ENCODE peak calls at places on chromosomes 5 and 9, in four cellular contexts. R is HCT116, N is HepG2, O is K562. M is an unnamed sample. For H3K4me1, the result is how much of the 10 kb centered on the place peaks cover.

GRCh38 chr9:105670315-105670714 is 8.1 kb downstream of the TAL2 start:
- DNase-seq in R (no peak), N (no peak), O (no peak), M (no peak)

GRCh38 chr9:36961568-36962360 is 72.3 kb downstream of the PAX5 start:
- DNase-seq in R (no peak), N (no peak), O (no peak), M (no peak)

GRCh38 chr5:170467000-170467707 is 36.7 kb upstream of the KCNIP1 start:
- DNase-seq in R (no peak), N (no peak), O (no peak), M (peak)

GRCh38 chr9:37338218-37338617 is 84.3 kb upstream of the GRHPR start:
- DNase-seq in R (no peak), N (no peak), O (no peak), M (no peak)

GRCh38 chr9:114884787-114885452 is 45.5 kb downstream of the TNFSF8 start:
- DNase-seq in R (no peak), N (peak), O (no peak), M (no peak)

GRCh38 chr5:35919191-35919590 is 19.2 kb downstream of the CAPSL start:
- DNase-seq in R (no peak), N (no peak), O (no peak), M (no peak)

GRCh38 chr5:172672696-172673095 is 31.6 kb downstream of the NEURL1B start:
- DNase-seq in R (no peak), N (no peak), O (no peak), M (no peak)

GRCh38 chr5:157546456-157547100 is 29.0 kb downstream of the ADAM19 start:
- DNase-seq in R (no peak), N (no peak), O (no peak), M (no peak)

GRCh38 chr5:120532835-120533234 is 68.7 kb downstream of the PRR16 start:
- DNase-seq in R (peak), N (no peak), O (no peak), M (no peak)

GRCh38 chr5:2841208-2841607 is 89.7 kb upstream of the IRX2 start:
- DNase-seq in R (no peak), N (no peak), O (no peak), M (no peak)

GRCh38 chr5:178356459-178356872 is 123.9 kb upstream of the PHYKPL start:
- DNase-seq in R (no peak), N (no peak), O (no peak), M (no peak)

DNA sequence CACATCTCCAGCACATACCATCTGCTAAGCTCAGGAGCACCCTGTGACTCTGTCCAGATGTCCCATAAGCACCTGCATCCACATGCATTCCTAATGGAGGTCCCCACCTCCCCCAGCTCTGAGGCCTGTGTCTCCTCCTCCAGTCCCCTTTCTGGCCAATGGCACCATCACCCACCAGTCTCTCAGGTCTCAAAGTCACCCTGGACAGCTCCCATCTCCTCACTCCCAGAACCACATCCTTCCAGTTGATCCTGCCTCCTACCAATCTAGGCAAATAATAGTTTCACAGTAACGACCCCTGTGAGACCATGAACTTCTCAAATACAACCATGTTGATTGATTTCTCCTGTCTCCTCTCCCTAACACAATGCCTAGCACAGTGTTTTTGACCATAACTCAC is 40.1 kb downstream of the GGTA1 start:
- DNase-seq in R (no peak), N (no peak), O (no peak), M (no peak)
- TF ChIP-seq REST in R (peak), N (no peak), O (no peak), M (peak)

GRCh38 chr9:21579209-21579608 is 97.1 kb upstream of the IFNE start:
- DNase-seq in R (no peak), N (no peak), O (no peak), M (no peak)
- H3K4me1 ChIP-seq in R (half or more), N (under half), O (under half), M (half or more)

DNA sequence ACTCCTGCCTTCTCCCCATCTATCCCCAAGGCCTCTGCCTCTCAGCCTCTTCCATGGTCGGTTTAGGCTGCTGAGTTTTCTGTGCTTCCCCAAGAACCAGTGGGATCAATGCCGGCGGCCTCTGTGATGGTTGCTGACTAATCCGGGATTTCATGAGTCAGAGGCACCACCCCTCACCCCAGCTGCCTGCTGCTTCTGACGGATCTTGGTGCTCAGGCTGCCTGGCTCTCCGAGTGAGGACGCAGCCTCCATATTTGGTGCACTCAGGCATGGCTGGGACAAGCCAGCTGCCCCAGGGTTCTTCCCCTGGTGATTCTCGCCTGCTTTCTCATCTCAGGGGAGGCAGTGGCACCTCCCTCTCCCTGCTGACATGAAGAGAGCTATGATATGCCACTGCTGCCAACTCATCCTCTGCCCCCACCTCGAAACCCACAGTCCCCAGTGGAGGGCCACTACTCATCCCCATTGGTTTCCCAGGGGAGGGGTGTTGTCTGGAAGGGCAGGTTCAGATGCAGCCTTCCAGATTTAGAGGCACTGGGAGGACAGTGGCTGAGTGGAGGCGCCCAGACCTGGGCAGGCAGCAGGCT is 3.3 kb upstream of the MAN1B1 start:
- DNase-seq in R (peak), N (peak), O (peak), M (peak)
- TF ChIP-seq TCF7L2 in R (peak), N (no peak), O (no peak), M (peak)

DNA sequence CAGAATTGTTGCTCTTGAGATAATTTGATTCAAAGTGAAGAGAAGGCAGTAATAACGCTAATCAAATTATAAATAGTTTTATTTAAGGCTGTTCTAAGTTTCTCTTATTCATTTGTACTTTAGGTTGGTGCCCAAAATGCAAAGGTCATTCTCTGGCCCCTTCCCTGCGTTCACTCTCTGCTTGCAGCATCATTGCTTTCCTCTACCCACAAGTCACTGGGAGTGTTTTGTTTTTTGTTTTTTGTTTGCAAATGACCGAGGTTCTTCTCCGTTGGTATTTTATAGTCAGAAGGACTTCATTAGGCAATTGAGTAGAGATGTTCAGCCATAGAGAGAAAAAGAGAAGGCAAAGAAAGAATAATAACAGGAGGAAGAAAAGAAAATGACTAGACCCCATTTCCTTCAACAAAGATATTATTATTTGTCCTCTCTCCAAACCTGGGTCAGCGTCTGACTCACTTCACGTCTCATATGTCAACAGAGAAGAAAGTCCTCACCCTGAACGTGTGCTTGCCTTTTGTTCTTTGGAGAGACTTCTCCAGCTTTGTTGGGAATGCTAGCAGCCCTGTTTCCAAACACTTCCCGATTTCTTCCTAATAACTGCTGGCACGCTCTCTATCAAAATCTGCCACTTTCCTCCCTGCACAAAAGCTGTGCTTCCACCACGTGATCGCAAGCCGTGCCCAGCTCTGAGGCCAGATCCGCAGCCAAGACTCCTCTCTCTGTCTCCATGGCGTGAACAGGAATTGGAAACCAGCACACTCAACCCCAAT is 119.8 kb downstream of the EBF1 start:
- DNase-seq in R (no peak), N (no peak), O (no peak), M (no peak)
- TF ChIP-seq REST in R (no peak), N (no peak), O (no peak), M (no peak)

GRCh38 chr5:57696906-57697590 is 214.4 kb upstream of the ACTBL2 start:
- DNase-seq in R (no peak), N (no peak), O (no peak), M (no peak)
- H3K4me1 ChIP-seq in R (half or more), N (under half), O (under half), M (under half)

DNA sequence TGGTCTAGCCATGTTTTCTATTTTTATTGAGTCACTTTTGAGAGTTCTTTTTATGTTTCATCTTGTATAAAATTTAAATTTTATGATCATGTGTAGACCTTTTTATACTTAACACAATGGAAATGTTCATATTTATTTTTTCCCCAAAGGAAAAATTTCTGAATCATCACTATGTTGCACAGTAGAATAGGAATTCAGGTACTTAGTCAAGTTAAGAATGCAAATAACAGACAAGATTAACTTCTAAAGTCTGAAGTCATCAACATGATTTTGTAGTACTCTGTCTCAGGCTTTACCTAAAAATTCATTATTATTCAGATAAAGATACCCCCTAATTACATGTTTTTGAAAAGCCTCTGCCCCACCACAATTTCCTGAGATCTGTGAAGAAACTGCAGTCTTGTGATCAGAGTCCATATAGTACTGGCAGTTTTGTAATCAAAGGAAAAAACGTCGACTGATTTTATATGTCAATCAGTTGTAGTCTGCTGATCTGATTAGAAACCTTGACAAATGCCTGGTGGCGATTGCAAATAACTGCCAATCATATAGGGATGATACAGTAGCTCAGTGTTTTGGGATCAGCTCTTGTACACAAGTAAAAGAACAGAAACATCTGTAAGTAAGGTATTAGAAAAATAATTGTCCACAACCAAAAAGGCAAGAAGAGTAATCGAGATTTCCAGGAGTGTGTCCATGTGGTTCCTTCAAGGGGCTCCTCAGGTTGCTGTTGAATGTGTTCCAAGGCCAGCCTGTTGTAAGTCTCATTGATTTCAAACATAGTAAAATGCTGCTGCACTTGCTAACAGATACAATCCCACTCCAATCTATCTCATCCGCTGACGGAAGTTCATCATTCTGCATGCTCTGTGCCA is 352.4 kb downstream of the ARRDC3 start:
- DNase-seq in R (no peak), N (no peak), O (no peak), M (no peak)
- TF ChIP-seq TCF7L2 in R (no peak), N (no peak), O (no peak), M (no peak)

M was measured in Panc1.